ENCODE peak calls at places on chromosomes 2 and 18, in six cellular contexts. A is lung; U is A549; S is CD4-positive, CD25-positive, alpha-beta regulatory T cell; L is fibroblast of lung; N is lower lobe of right lung. R is an unnamed sample. For H3K4me1, the result is how much of the 10 kb centered on the place peaks cover.

GRCh38 chr2:227788556-227788955 is 25.1 kb upstream of the CCL20 start:
- DNase-seq in A (no peak), U (no peak), S (no peak), L (no peak), N (no peak), R (peak)

GRCh38 chr2:127479219-127479825 is 47.0 kb downstream of the IWS1 start:
- DNase-seq in A (no peak), U (peak), S (peak), L (peak), N (no peak), R (no peak)

GRCh38 chr2:236176417-236176816 is 8.2 kb upstream of the GBX2 start:
- DNase-seq in A (no peak), U (peak), S (no peak), L (peak), N (no peak), R (no peak)

GRCh38 chr18:58785171-58785805 is 79.4 kb upstream of the ZNF532 start:
- DNase-seq in A (peak), U (peak), S (no peak), L (peak), N (no peak), R (no peak)

GRCh38 chr2:174259981-174260380 is 11.6 kb upstream of the OLA1 start:
- DNase-seq in A (no peak), U (no peak), S (no peak), L (peak), N (no peak), R (no peak)

GRCh38 chr2:133635115-133635514 is 66.9 kb upstream of the NCKAP5 start:
- DNase-seq in A (no peak), U (no peak), S (no peak), L (no peak), N (no peak), R (no peak)

GRCh38 chr18:49359732-49360444 is 100.6 kb downstream of the DYM start:
- DNase-seq in A (no peak), U (no peak), S (no peak), L (peak), N (no peak), R (no peak)

GRCh38 chr2:36680012-36680411 is 16.5 kb upstream of the VIT start:
- DNase-seq in A (no peak), U (no peak), S (no peak), L (peak), N (no peak), R (no peak)

GRCh38 chr18:48928787-48929186 is 22.0 kb downstream of the SMAD7 start:
- DNase-seq in A (peak), U (no peak), S (peak), L (peak), N (peak), R (no peak)

GRCh38 chr18:59916746-59917145 is 16.9 kb downstream of the PMAIP1 start:
- DNase-seq in A (no peak), U (no peak), S (no peak), L (no peak), N (no peak), R (no peak)

GRCh38 chr2:139556789-139557188 is 776.6 kb upstream of the NXPH2 start:
- DNase-seq in A (no peak), U (no peak), S (no peak), L (no peak), N (no peak), R (no peak)

GRCh38 chr2:23803965-23804542 is 122.9 kb downstream of the ATAD2B start:
- DNase-seq in A (peak), U (peak), S (no peak), L (peak), N (peak), R (no peak)

GRCh38 chr2:168241746-168242145 is 5.6 kb downstream of the STK39 start:
- DNase-seq in A (no peak), U (no peak), S (no peak), L (no peak), N (no peak), R (no peak)
- H3K4me1 ChIP-seq in A (under half), U (under half), S (half or more), L (under half), N (under half), R (under half)

DNA sequence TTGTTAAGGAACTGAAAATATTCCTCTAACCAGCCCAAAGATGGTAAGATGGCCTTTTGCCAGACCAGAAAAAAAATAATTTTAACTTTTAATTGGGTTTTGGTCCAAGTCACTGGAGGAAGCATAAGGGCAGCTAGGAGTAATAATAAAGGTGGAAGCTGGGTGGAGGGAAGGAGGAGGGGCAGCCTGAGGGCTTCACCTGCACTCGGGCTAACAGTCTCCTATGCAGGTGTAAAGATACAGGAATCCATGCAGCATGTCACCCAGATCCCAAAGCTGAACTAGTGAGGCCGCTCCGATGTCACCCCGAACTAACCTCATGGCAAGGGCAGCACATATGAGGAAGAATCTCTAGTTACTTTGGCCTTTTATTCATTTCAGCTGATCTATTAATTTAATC is 37.2 kb upstream of the GORASP2 start:
- DNase-seq in A (no peak), U (no peak), S (no peak), L (no peak), N (no peak), R (no peak)
- H3K27ac ChIP-seq in A (no peak), U (no peak), S (no peak), L (no peak), N (no peak), R (no peak)

DNA sequence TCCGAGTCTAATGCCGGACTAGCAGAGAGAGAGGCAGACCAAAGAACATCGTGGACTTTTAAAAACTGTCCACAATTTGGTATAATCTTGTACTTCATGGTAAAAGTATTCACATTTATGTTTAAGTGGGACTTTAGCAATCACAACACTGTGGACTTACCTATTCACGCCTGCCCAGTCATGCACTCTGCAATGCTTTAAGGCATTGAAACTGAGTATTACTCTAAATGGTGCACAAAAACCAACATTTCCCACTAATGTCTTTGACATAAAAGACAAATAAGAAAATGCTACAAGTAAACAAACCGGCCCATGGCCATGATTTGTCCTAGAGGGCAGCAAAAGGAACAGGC is 91.3 kb downstream of the ACVR1 start:
- DNase-seq in A (no peak), U (no peak), S (no peak), L (no peak), N (no peak), R (no peak)
- H3K4me3 ChIP-seq in A (no peak), U (peak), S (no peak), L (no peak), N (no peak), R (no peak)

DNA sequence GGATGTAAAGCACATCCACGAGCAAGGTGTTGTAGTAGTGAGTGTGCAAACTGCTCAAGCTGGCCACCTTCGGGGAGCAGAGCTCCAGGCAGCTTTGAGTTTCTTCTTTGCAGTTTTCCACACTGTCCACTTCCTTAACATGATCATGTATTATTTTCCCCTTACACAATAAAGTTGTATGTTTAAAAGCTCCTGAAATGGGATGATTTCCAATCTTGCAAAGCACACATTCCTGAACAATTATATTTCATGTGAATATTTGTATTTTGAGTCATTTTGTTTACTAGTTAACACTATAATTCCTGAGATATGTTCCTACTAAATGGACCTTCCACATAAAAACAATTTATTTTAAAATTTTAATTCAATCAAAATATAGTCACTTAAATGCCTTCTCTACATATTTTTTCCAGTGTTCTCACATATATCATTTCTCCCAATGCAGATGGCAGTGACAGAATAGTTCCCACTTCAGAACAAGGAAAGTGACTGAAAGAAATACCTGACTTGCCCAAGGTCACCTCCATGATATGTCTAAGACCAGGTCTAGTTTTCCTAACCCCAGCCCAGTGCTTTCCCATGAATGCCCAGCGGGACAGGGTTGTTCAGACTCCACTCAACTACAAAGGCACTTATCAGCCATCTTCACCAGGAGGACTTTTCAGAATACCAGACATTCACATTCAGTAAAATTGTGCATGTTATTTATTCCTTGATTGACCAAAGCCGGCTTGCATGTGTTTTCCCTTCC is 5.5 kb downstream of the CYB5A start:
- DNase-seq in A (peak), U (no peak), S (no peak), L (peak), N (no peak), R (no peak)
- H3K4me1 ChIP-seq in A (under half), U (half or more), S (under half), L (under half), N (half or more), R (under half)

DNA sequence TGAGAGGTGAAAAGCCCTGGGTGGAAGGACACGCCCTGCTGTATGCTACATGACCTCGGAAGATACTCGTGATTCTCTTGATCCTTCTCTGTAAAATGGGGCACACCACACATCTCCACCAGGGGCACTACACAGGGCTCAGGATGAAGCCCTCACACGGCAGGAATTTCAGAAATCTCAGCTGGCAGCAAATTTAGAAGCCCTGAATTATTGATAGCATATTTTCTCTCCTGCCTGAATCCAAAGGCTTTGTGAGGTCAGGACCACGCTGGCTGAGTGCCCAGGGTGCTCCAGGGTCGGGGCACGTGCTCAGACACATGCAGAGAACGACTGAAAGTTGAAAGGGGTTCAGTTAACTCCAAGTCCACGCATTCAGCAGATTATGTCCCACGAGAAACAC is 42.1 kb upstream of the GALR1 start:
- DNase-seq in A (peak), U (peak), S (peak), L (peak), N (peak), R (peak)
- H3K27ac ChIP-seq in A (no peak), U (peak), S (peak), L (peak), N (peak), R (peak)

GRCh38 chr2:105403785-105404698 is 5.2 kb upstream of the FHL2 start:
- DNase-seq in A (no peak), U (peak), S (no peak), L (peak), N (no peak), R (peak)
- H3K4me3 ChIP-seq in A (no peak), U (no peak), S (no peak), L (no peak), N (no peak), R (no peak)

GRCh38 chr2:96530144-96530430 is 6.5 kb upstream of the ARID5A start:
- DNase-seq in A (no peak), U (no peak), S (no peak), L (no peak), N (no peak), R (no peak)
- H3K4me1 ChIP-seq in A (under half), U (under half), S (under half), L (under half), N (half or more), R (under half)

GRCh38 chr2:15073639-15074038 is 441.1 kb downstream of the LRATD1 start:
- DNase-seq in A (no peak), U (no peak), S (no peak), L (no peak), N (no peak), R (no peak)

GRCh38 chr2:15074751-15075700 is 442.5 kb downstream of the LRATD1 start:
- DNase-seq in A (no peak), U (no peak), S (no peak), L (no peak), N (no peak), R (no peak)

GRCh38 chr2:15074319-15074718 is 441.8 kb downstream of the LRATD1 start:
- DNase-seq in A (no peak), U (no peak), S (no peak), L (no peak), N (no peak), R (no peak)

GRCh38 chr2:15072836-15073235 is 440.3 kb downstream of the LRATD1 start:
- DNase-seq in A (no peak), U (no peak), S (no peak), L (no peak), N (no peak), R (no peak)

DNA sequence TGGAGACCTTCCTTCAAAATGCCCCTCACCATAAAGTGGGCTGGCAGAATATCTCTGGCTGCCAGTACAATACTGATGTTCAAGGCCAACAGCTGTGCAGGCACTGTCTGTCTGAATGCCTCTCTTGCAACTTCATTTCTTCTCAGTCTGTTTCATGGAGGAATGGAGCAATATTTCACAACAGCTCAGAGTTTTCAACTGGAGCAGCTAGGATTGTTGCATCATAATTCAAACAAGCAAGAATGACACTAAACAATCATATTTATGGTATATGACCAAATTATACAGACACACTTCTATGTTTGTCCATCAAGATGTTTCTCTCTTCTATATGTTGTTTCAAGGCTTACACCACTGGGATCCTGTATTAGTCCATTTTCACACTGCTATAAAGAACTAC is 444.2 kb downstream of the LRATD1 start:
- DNase-seq in A (no peak), U (no peak), S (no peak), L (peak), N (no peak), R (no peak)
- H3K27ac ChIP-seq in A (no peak), U (no peak), S (no peak), L (no peak), N (no peak), R (no peak)

GRCh38 chr2:215622836-215623235 is 187.0 kb upstream of the FN1 start:
- DNase-seq in A (no peak), U (no peak), S (no peak), L (peak), N (no peak), R (no peak)

GRCh38 chr2:215626812-215627281 is 191.0 kb upstream of the FN1 start:
- DNase-seq in A (no peak), U (no peak), S (no peak), L (no peak), N (no peak), R (no peak)

GRCh38 chr2:215625207-215625606 is 189.3 kb upstream of the FN1 start:
- DNase-seq in A (no peak), U (no peak), S (no peak), L (no peak), N (no peak), R (no peak)

GRCh38 chr2:215624423-215624829 is 188.6 kb upstream of the FN1 start:
- DNase-seq in A (peak), U (no peak), S (no peak), L (peak), N (peak), R (peak)

DNA sequence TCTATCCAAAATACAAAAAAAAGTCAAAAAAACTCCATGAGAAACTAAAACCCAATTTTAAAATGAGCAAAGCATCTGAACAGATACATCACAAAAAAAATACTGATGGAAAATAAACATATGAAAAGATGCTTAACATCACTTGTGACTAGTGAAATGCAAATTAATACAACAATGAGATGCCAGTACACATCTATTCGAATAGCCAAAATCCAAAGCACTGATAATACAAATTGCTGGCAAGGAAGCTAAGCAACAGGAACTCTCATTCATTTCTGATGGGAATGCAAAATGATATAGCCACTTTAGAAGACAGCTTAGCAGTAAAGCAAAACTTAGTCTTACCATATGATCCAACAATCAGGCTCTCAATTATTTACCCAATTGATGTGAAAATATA is 190.2 kb upstream of the FN1 start:
- DNase-seq in A (no peak), U (no peak), S (no peak), L (no peak), N (no peak), R (no peak)
- H3K4me3 ChIP-seq in A (no peak), U (no peak), S (no peak), L (no peak), N (no peak), R (no peak)

GRCh38 chr2:182280128-182280527 is 146.7 kb downstream of the PDE1A start:
- DNase-seq in A (no peak), U (no peak), S (no peak), L (peak), N (no peak), R (no peak)

DNA sequence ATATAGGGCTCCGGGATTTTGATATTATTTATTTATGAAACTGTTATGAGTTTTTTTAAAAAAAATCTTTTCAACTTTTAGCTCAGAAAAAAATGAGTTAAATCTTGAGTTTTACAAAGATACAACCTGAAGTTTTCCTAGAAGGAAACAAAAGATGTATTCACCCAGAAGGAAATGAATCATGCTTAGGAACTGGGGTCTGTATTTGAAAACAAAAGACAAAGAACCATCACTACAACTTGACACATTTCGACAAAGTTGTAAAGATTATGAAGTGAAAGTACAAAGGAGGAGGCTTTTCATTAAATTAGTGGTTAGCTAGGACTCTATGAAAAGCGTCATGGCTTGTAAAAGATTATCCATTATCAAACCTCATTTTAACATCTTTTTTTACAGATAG is 143.3 kb downstream of the PDE1A start:
- DNase-seq in A (no peak), U (no peak), S (no peak), L (no peak), N (no peak), R (no peak)
- H3K4me1 ChIP-seq in A (under half), U (under half), S (under half), L (under half), N (under half), R (under half)

R was measured in right atrium auricular region.